ENCODE peak calls at places on chromosomes 4 and X, in seven cellular contexts. S is brain microvascular endothelial cell, Z is fibroblast of lung, U is A549, E is testis, G is H9, B is HCT116. Y is an unnamed sample.

GRCh38 chr4:140180577-140180976 is 26.6 kb upstream of the MAML3 start:
- DNase-seq in U (no peak), G (no peak), B (no peak), Z (no peak), S (no peak), E (no peak), Y (no peak)

GRCh38 chrX:124401696-124402095 is 55.3 kb downstream of the SH2D1A start:
- DNase-seq in U (no peak), S (no peak), Z (no peak), G (no peak), E (no peak), B (no peak), Y (no peak)

GRCh38 chr4:82579932-82580331 is 18.1 kb upstream of the TMEM150C start:
- DNase-seq in G (no peak), Z (no peak), S (no peak), U (no peak), E (no peak), B (no peak), Y (no peak)

GRCh38 chrX:108736509-108737479 is at the start of gene IRS4:
- DNase-seq in U (no peak), B (no peak), G (peak; percentile 98), E (peak; percentile 29), Z (peak; percentile 8), S (no peak), Y (no peak)

GRCh38 chr4:151991001-151991883 is 230.4 kb upstream of the GATB start:
- DNase-seq in G (no peak), Z (peak; percentile 2), U (no peak), B (no peak), S (no peak), E (no peak), Y (no peak)

GRCh38 chrX:123993326-123993725 is 31.8 kb downstream of the STAG2 start:
- DNase-seq in G (no peak), S (peak; percentile 65), U (no peak), Z (peak; percentile 83), E (no peak), B (no peak), Y (no peak)

GRCh38 chr4:120291541-120291940 is 224.9 kb upstream of the MAD2L1 start:
- DNase-seq in G (no peak), S (no peak), B (no peak), U (no peak), Z (no peak), E (no peak), Y (no peak)

GRCh38 chr4:68375667-68376559 is 26.0 kb upstream of the YTHDC1 start:
- DNase-seq in B (peak; percentile 81), Z (peak; percentile 54), S (peak; percentile 28), E (peak; percentile 47), G (peak; percentile 68), U (peak; percentile 46), Y (no peak)

GRCh38 chrX:23919706-23920320 is 12.0 kb downstream of the CXorf58 start:
- DNase-seq in B (no peak), E (no peak), G (peak; percentile 70), Z (peak; percentile 19), U (no peak), S (no peak), Y (no peak)

GRCh38 chrX:23919148-23919547 is 11.3 kb downstream of the CXorf58 start:
- DNase-seq in E (no peak), S (no peak), B (no peak), Z (no peak), G (no peak), U (no peak), Y (no peak)
- H3K27ac ChIP-seq in E (no peak overlapping the region), S (no peak overlapping the region), B (no peak overlapping the region), Z (no peak overlapping the region), G (no peak overlapping the region), U (no peak overlapping the region), Y (no peak overlapping the region)

GRCh38 chr4:73870260-73870659 is 1.1 kb downstream of the CXCL1 start:
- DNase-seq in G (no peak), B (no peak), Z (no peak), E (no peak), U (peak; percentile 8), S (no peak), Y (no peak)

GRCh38 chr4:73870778-73871177 is 1.6 kb downstream of the CXCL1 start:
- DNase-seq in U (no peak), S (no peak), G (no peak), Z (no peak), E (no peak), B (no peak), Y (no peak)

GRCh38 chr4:73867783-73868182 is 1.4 kb upstream of the CXCL1 start:
- DNase-seq in S (no peak), Z (peak; percentile 13), G (peak; percentile 37), B (peak; percentile 70), U (peak; percentile 32), E (no peak), Y (no peak)

GRCh38 chr4:73868206-73869129 is 725 bp upstream of the CXCL1 start:
- DNase-seq in G (no peak), U (peak; percentile 13), B (no peak), Z (no peak), E (no peak), S (no peak), Y (no peak)

DNA sequence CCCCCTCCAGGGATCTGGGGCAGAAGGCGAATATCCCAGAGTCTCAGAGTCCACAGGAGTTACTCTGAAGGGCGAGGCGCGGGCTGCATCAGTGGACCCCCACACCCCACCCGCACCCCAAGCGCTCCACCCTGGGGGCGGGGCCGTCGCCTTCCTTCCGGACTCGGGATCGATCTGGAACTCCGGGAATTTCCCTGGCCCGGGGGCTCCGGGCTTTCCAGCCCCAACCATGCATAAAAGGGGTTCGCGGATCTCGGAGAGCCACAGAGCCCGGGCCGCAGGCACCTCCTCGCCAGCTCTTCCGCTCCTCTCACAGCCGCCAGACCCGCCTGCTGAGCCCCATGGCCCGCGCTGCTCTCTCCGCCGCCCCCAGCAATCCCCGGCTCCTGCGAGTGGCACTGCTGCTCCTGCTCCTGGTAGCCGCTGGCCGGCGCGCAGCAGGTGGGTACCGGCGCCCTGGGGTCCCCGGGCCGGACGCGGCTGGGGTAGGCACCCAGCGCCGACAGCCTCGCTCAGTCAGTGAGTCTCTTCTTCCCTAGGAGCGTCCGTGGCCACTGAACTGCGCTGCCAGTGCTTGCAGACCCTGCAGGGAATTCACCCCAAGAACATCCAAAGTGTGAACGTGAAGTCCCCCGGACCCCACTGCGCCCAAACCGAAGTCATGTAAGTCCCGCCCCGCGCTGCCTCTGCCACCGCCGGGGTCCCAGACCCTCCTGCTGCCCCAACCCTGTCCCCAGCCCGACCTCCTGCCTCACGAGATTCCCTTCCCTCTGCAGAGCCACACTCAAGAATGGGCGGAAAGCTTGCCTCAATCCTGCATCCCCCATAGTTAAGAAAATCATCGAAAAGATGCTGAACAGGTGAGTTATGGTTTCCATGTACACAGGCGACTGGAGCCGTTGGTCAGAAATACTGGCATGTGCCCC is at the start of gene CXCL1:
- DNase-seq in Z (peak; percentile 33), U (peak; percentile 37), G (peak; percentile 48), E (peak; percentile 16), S (no peak), B (no peak), Y (no peak)
- TF ChIP-seq CTCF in Z (no peak), U (no peak), G (no peak), E (no peak), S (no peak), B (no peak), Y (no peak)

GRCh38 chr4:89275587-89275986 is 32.0 kb downstream of the GPRIN3 start:
- DNase-seq in E (no peak), B (no peak), Z (no peak), U (peak; percentile 46), G (no peak), S (no peak), Y (no peak)
- H3K27ac ChIP-seq in E (no peak overlapping the region), B (no peak overlapping the region), Z (no peak overlapping the region), U (peak overlapping the region; percentile 97), G (no peak overlapping the region), S (no peak overlapping the region), Y (no peak overlapping the region)

GRCh38 chrX:52265713-52266112 is 81.0 kb downstream of the MAGED4 start:
- DNase-seq in G (no peak), U (no peak), B (no peak), E (no peak), S (no peak), Z (no peak), Y (no peak)

GRCh38 chrX:52263417-52263816 is 78.7 kb downstream of the MAGED4 start:
- DNase-seq in B (no peak), S (no peak), G (no peak), Z (no peak), E (no peak), U (no peak), Y (no peak)

GRCh38 chrX:52262195-52262546 is 77.5 kb downstream of the MAGED4 start:
- DNase-seq in G (no peak), S (no peak), U (no peak), E (no peak), Z (no peak), B (no peak), Y (no peak)

GRCh38 chrX:52261125-52261462 is 76.4 kb downstream of the MAGED4 start:
- DNase-seq in S (no peak), B (no peak), U (no peak), Z (no peak), E (no peak), G (no peak), Y (no peak)

DNA sequence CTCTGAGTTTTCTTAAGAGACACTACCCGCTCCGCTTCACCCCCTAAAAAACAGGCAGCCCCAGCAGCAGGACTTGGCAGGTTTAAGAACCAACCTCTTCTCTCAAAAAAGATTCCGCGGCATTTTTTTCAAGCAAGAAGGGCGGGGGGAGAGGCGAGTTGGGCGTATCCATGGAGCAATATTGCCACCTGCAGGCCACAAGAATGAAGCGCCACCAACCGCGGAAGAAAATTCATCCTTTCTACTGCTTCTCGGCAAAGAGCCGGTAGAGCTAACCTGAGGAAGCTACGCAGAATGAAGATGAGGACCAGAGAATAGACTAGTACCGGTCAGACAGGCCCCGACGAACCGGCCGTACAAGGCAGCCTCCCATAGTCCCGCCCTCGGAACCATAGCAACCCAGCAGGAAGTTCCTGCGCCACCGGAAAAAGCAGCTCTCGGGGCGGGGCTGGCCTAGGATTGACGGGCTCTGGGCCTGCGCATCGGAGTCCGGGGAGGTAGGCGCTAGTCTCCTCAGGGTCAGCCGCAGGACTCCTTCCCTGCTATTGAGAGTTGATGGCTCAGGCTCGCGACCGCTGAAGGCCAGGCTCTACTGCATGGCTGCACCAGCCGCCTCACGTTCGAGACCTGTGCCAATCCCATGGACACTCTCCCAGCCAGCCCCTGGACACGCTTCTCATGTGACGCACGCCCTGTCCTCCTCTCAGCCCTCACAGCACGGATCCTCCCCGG is 76.9 kb downstream of the MAGED4 start:
- DNase-seq in E (peak; percentile 93), B (peak; percentile 53), S (peak; percentile 83), G (peak; percentile 89), Z (peak; percentile 86), U (peak; percentile 50), Y (peak; percentile 94)
- TF ChIP-seq CTCF in E (peak; percentile 95), B (peak; percentile 26), S (peak; percentile 89), G (peak; percentile 89), Z (peak; percentile 90), U (peak; percentile 88), Y (peak; percentile 99)

GRCh38 chr4:146336413-146336807 is 122.1 kb downstream of the REELD1 start:
- DNase-seq in B (no peak), G (no peak), U (no peak), E (no peak), Z (peak; percentile 30), S (peak; percentile 35), Y (no peak)
- H3K27ac ChIP-seq in B (no peak overlapping the region), G (no peak overlapping the region), U (peak overlapping the region; percentile 45), E (no peak overlapping the region), Z (no peak overlapping the region), S (no peak overlapping the region), Y (no peak overlapping the region)

GRCh38 chr4:75289843-75290616 is 224.2 kb downstream of the RCHY1 start:
- DNase-seq in G (peak; percentile 80), U (no peak), B (peak; percentile 47), S (peak; percentile 9), Z (no peak), E (peak; percentile 19), Y (no peak)
- TF ChIP-seq CTCF in G (peak; percentile 72), U (no peak), B (peak; percentile 71), S (peak; percentile 62), Z (peak; percentile 39), E (peak; percentile 25), Y (no peak)

GRCh38 chr4:185874516-185875230 is 62.7 kb upstream of the SORBS2 start:
- DNase-seq in G (no peak), U (peak; percentile 15), Z (peak; percentile 63), S (peak; percentile 39), E (no peak), B (no peak), Y (no peak)
- H3K27ac ChIP-seq in G (no peak overlapping the region), U (no peak overlapping the region), Z (no peak overlapping the region), S (peak overlapping the region; percentile 65), E (no peak overlapping the region), B (no peak overlapping the region), Y (no peak overlapping the region)

Y was measured in right atrium auricular region.